ENCODE peak calls at places on chromosomes 16 and 17, in ten cellular contexts. One of them, this sample, is unnamed.

GRCh38 chr17:74744714-74745547 is 3.5 kb upstream of the NHERF1 start:
- DNase-seq in fibroblast of lung: peak
- DNase-seq in cardiac muscle cell: peak
- DNase-seq in Panc1: peak
- DNase-seq in A549: peak
- DNase-seq in B cell: peak
- DNase-seq in psoas muscle: peak
- DNase-seq in GM10248: peak
- DNase-seq in RWPE2: peak
- DNase-seq in heart right ventricle: peak
- DNase-seq in this sample: peak

GRCh38 chr16:67163903-67164558 is 514 bp upstream of the HSF4 start:
- DNase-seq in fibroblast of lung: no peak
- DNase-seq in cardiac muscle cell: no peak
- DNase-seq in Panc1: no peak
- DNase-seq in A549: no peak
- DNase-seq in B cell: no peak
- DNase-seq in psoas muscle: peak
- DNase-seq in GM10248: no peak
- DNase-seq in RWPE2: no peak
- DNase-seq in heart right ventricle: no peak
- DNase-seq in this sample: no peak

GRCh38 chr17:82767041-82767754 is 15.3 kb downstream of the TBCD start:
- DNase-seq in fibroblast of lung: peak
- DNase-seq in cardiac muscle cell: peak
- DNase-seq in Panc1: no peak
- DNase-seq in A549: peak
- DNase-seq in B cell: peak
- DNase-seq in psoas muscle: no peak
- DNase-seq in GM10248: peak
- DNase-seq in RWPE2: no peak
- DNase-seq in heart right ventricle: no peak
- DNase-seq in this sample: no peak

GRCh38 chr17:64103751-64104364 is 26.1 kb downstream of the ERN1 start:
- DNase-seq in fibroblast of lung: peak
- DNase-seq in cardiac muscle cell: no peak
- DNase-seq in Panc1: no peak
- DNase-seq in A549: no peak
- DNase-seq in B cell: no peak
- DNase-seq in psoas muscle: no peak
- DNase-seq in GM10248: no peak
- DNase-seq in RWPE2: no peak
- DNase-seq in heart right ventricle: no peak
- DNase-seq in this sample: no peak

GRCh38 chr16:57527610-57528360 is 8.6 kb downstream of the CCDC102A start:
- DNase-seq in fibroblast of lung: no peak
- DNase-seq in cardiac muscle cell: no peak
- DNase-seq in Panc1: no peak
- DNase-seq in A549: no peak
- DNase-seq in B cell: no peak
- DNase-seq in psoas muscle: no peak
- DNase-seq in GM10248: no peak
- DNase-seq in RWPE2: no peak
- DNase-seq in heart right ventricle: no peak
- DNase-seq in this sample: no peak

GRCh38 chr17:32100971-32101631 is 41.2 kb upstream of the RHOT1 start:
- DNase-seq in fibroblast of lung: no peak
- DNase-seq in cardiac muscle cell: no peak
- DNase-seq in Panc1: no peak
- DNase-seq in A549: no peak
- DNase-seq in B cell: no peak
- DNase-seq in psoas muscle: no peak
- DNase-seq in GM10248: no peak
- DNase-seq in RWPE2: no peak
- DNase-seq in heart right ventricle: no peak
- DNase-seq in this sample: no peak

GRCh38 chr17:31724026-31724425 is 135.0 kb downstream of the COPRS start:
- DNase-seq in fibroblast of lung: peak
- DNase-seq in cardiac muscle cell: no peak
- DNase-seq in Panc1: no peak
- DNase-seq in A549: no peak
- DNase-seq in B cell: no peak
- DNase-seq in psoas muscle: no peak
- DNase-seq in GM10248: no peak
- DNase-seq in RWPE2: no peak
- DNase-seq in heart right ventricle: no peak
- DNase-seq in this sample: no peak

GRCh38 chr17:1001640-1002411 is 4.9 kb downstream of the TIMM22 start:
- DNase-seq in fibroblast of lung: peak
- DNase-seq in cardiac muscle cell: no peak
- DNase-seq in Panc1: no peak
- DNase-seq in A549: no peak
- DNase-seq in B cell: no peak
- DNase-seq in psoas muscle: no peak
- DNase-seq in GM10248: no peak
- DNase-seq in RWPE2: peak
- DNase-seq in heart right ventricle: no peak
- DNase-seq in this sample: no peak

GRCh38 chr17:62725791-62726249 is 82.3 kb downstream of the MARCHF10 start:
- DNase-seq in fibroblast of lung: peak
- DNase-seq in cardiac muscle cell: no peak
- DNase-seq in Panc1: no peak
- DNase-seq in A549: no peak
- DNase-seq in B cell: no peak
- DNase-seq in psoas muscle: no peak
- DNase-seq in GM10248: no peak
- DNase-seq in RWPE2: no peak
- DNase-seq in heart right ventricle: no peak
- DNase-seq in this sample: no peak

GRCh38 chr17:73841431-73842060 is 197.3 kb upstream of the SDK2 start:
- DNase-seq in fibroblast of lung: no peak
- DNase-seq in cardiac muscle cell: peak
- DNase-seq in Panc1: no peak
- DNase-seq in A549: peak
- DNase-seq in B cell: no peak
- DNase-seq in psoas muscle: no peak
- DNase-seq in GM10248: no peak
- DNase-seq in RWPE2: no peak
- DNase-seq in heart right ventricle: no peak
- DNase-seq in this sample: no peak

GRCh38 chr17:68863091-68863652 is 92.0 kb downstream of the ABCA8 start:
- DNase-seq in fibroblast of lung: no peak
- DNase-seq in cardiac muscle cell: no peak
- DNase-seq in Panc1: no peak
- DNase-seq in A549: no peak
- DNase-seq in B cell: no peak
- DNase-seq in psoas muscle: no peak
- DNase-seq in GM10248: no peak
- DNase-seq in RWPE2: no peak
- DNase-seq in heart right ventricle: no peak
- DNase-seq in this sample: no peak

GRCh38 chr16:65704866-65705265 is 583.0 kb upstream of the CDH11 start:
- DNase-seq in fibroblast of lung: no peak
- DNase-seq in cardiac muscle cell: peak
- DNase-seq in Panc1: no peak
- DNase-seq in A549: no peak
- DNase-seq in B cell: no peak
- DNase-seq in psoas muscle: no peak
- DNase-seq in GM10248: no peak
- DNase-seq in RWPE2: no peak
- DNase-seq in heart right ventricle: no peak
- DNase-seq in this sample: no peak
- TF ChIP-seq CTCF in fibroblast of lung: peak
- TF ChIP-seq CTCF in cardiac muscle cell: peak
- TF ChIP-seq CTCF in Panc1: peak
- TF ChIP-seq CTCF in A549: no peak
- TF ChIP-seq CTCF in B cell: no peak
- TF ChIP-seq CTCF in psoas muscle: no peak
- TF ChIP-seq CTCF in GM10248: no peak
- TF ChIP-seq CTCF in RWPE2: peak
- TF ChIP-seq CTCF in heart right ventricle: peak
- TF ChIP-seq CTCF in this sample: peak

GRCh38 chr17:43170140-43170765 is 761 bp upstream of the NBR1 start:
- DNase-seq in fibroblast of lung: peak
- DNase-seq in cardiac muscle cell: peak
- DNase-seq in Panc1: peak
- DNase-seq in A549: peak
- DNase-seq in B cell: peak
- DNase-seq in psoas muscle: peak
- DNase-seq in GM10248: peak
- DNase-seq in RWPE2: peak
- DNase-seq in heart right ventricle: peak
- DNase-seq in this sample: peak

GRCh38 chr17:43169561-43170139 is 1.4 kb upstream of the NBR1 start:
- DNase-seq in fibroblast of lung: peak
- DNase-seq in cardiac muscle cell: no peak
- DNase-seq in Panc1: no peak
- DNase-seq in A549: peak
- DNase-seq in B cell: no peak
- DNase-seq in psoas muscle: peak
- DNase-seq in GM10248: peak
- DNase-seq in RWPE2: no peak
- DNase-seq in heart right ventricle: peak
- DNase-seq in this sample: peak

GRCh38 chr17:43170766-43171681 is at the start of gene NBR1:
- DNase-seq in fibroblast of lung: peak
- DNase-seq in cardiac muscle cell: peak
- DNase-seq in Panc1: peak
- DNase-seq in A549: peak
- DNase-seq in B cell: peak
- DNase-seq in psoas muscle: peak
- DNase-seq in GM10248: peak
- DNase-seq in RWPE2: peak
- DNase-seq in heart right ventricle: peak
- DNase-seq in this sample: peak

GRCh38 chr17:43175213-43176118 is 4.5 kb downstream of the NBR1 start:
- DNase-seq in fibroblast of lung: peak
- DNase-seq in cardiac muscle cell: no peak
- DNase-seq in Panc1: no peak
- DNase-seq in A549: no peak
- DNase-seq in B cell: no peak
- DNase-seq in psoas muscle: no peak
- DNase-seq in GM10248: no peak
- DNase-seq in RWPE2: no peak
- DNase-seq in heart right ventricle: no peak
- DNase-seq in this sample: no peak

DNA sequence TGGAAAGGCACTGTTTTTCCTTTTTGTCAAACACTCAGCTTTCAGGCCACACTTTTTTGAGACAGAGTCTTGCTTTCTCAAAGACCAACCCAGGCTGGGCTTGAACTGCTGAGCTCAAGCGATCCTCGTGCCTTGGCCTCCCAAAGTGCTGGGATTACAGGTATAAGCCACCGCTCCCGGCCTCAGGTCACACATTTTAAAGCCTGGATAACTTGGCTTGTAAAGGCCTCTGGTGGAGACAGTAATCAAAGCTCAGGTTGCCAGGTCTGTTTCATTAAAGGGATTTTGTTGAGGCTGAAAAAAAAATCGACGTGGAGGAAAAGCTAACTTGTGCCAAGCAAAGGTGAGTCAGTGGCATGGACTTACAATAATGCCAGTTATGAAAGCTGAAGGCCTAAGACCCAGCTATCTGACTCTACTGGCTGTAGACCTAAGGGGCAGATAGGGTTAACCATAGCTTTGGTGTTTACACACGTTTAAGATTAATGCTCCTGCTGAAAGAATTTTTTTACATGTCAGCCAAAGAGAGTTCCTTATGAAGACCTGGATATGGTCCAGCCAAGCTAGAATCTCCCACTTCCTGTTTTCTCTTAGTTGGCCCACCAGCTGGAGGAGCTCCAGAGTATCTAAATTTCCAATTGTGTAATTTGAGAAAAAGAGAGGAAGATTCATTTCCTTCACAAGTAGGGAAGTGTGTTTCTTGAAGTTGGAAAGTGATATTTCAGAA is 910 bp downstream of the NBR1 start:
- DNase-seq in fibroblast of lung: peak
- DNase-seq in cardiac muscle cell: peak
- DNase-seq in Panc1: peak
- DNase-seq in A549: peak
- DNase-seq in B cell: no peak
- DNase-seq in psoas muscle: no peak
- DNase-seq in GM10248: no peak
- DNase-seq in RWPE2: peak
- DNase-seq in heart right ventricle: no peak
- DNase-seq in this sample: no peak
- TF ChIP-seq CTCF in fibroblast of lung: peak
- TF ChIP-seq CTCF in cardiac muscle cell: peak
- TF ChIP-seq CTCF in Panc1: no peak
- TF ChIP-seq CTCF in A549: peak
- TF ChIP-seq CTCF in B cell: no peak
- TF ChIP-seq CTCF in psoas muscle: no peak
- TF ChIP-seq CTCF in GM10248: peak
- TF ChIP-seq CTCF in RWPE2: peak
- TF ChIP-seq CTCF in heart right ventricle: peak
- TF ChIP-seq CTCF in this sample: peak

DNA sequence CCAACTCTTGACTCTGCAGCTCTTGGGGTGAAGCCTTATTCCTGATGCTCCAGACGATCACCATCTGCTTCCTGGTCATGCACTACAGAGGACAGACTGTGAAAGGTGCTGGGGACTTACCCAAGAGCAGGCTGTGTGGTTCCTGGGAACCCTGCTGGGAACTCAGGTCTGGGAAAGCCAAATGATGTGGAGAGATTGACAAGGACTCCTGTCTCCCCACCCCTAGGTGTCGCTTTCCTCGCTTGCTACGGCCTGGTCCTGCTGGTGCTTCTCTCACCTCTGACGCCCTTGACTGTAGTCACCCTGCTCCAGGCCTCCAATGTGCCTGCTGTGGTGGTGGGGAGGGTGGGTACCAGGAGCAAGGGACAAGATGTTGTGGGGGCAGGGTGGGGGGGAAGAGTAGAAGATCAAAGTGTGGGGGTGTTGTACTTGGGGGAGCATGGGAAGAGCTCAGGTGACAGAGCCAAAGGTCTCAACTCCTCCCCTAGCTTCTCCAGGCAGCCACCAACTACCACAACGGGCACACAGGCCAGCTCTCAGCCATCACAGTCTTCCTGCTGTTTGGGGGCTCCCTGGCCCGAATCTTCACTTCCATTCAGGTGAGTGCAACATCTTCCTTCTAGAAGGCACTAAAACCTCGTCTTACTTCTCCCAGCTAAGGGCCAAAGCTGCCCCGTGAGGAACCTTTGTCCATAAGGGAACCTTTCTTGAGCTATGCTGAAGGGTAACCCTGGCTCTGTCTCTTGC is 3.0 kb downstream of the SOX15 start:
- DNase-seq in fibroblast of lung: no peak
- DNase-seq in cardiac muscle cell: peak
- DNase-seq in Panc1: no peak
- DNase-seq in A549: peak
- DNase-seq in B cell: no peak
- DNase-seq in psoas muscle: no peak
- DNase-seq in GM10248: no peak
- DNase-seq in RWPE2: no peak
- DNase-seq in heart right ventricle: no peak
- DNase-seq in this sample: no peak
- TF ChIP-seq CTCF in fibroblast of lung: peak
- TF ChIP-seq CTCF in cardiac muscle cell: no peak
- TF ChIP-seq CTCF in Panc1: peak
- TF ChIP-seq CTCF in A549: peak
- TF ChIP-seq CTCF in B cell: no peak
- TF ChIP-seq CTCF in psoas muscle: no peak
- TF ChIP-seq CTCF in GM10248: no peak
- TF ChIP-seq CTCF in RWPE2: peak
- TF ChIP-seq CTCF in heart right ventricle: no peak
- TF ChIP-seq CTCF in this sample: peak

GRCh38 chr16:23504453-23505179 is 5.7 kb downstream of the GGA2 start:
- DNase-seq in fibroblast of lung: peak
- DNase-seq in cardiac muscle cell: peak
- DNase-seq in Panc1: peak
- DNase-seq in A549: peak
- DNase-seq in B cell: peak
- DNase-seq in psoas muscle: peak
- DNase-seq in GM10248: peak
- DNase-seq in RWPE2: peak
- DNase-seq in heart right ventricle: peak
- DNase-seq in this sample: peak
- TF ChIP-seq CTCF in fibroblast of lung: peak
- TF ChIP-seq CTCF in cardiac muscle cell: no peak
- TF ChIP-seq CTCF in Panc1: no peak
- TF ChIP-seq CTCF in A549: no peak
- TF ChIP-seq CTCF in B cell: no peak
- TF ChIP-seq CTCF in psoas muscle: no peak
- TF ChIP-seq CTCF in GM10248: no peak
- TF ChIP-seq CTCF in RWPE2: no peak
- TF ChIP-seq CTCF in heart right ventricle: no peak
- TF ChIP-seq CTCF in this sample: no peak

This sample was measured in GM13977.